ENCODE peak calls at places on chromosomes 11 and 22, in nine cellular contexts. Y is tibial artery, T is coronary artery, J is globus pallidus, W is pancreas, X is left colon, R is NCI-H1417, I is hepatocyte, A is Kasumi-1. C is an unnamed sample.

GRCh38 chr11:64256300-64256699 is 5.0 kb downstream of the PLCB3 start:
- DNase-seq in Y (no peak), T (no peak), J (no peak), W (no peak), X (no peak), R (no peak), I (no peak), A (no peak), C (no peak)

GRCh38 chr22:39970742-39971141 is 10.5 kb downstream of the TMA7B start:
- DNase-seq in Y (no peak), T (no peak), J (no peak), W (no peak), X (no peak), R (no peak), I (no peak), A (no peak), C (no peak)

GRCh38 chr11:126415128-126415527 is 59.6 kb downstream of the ST3GAL4 start:
- DNase-seq in Y (peak), T (peak), J (peak), W (peak), X (peak), R (no peak), I (peak), A (no peak), C (peak)

GRCh38 chr11:59678118-59678812 is 9.4 kb upstream of the PATL1 start:
- DNase-seq in Y (no peak), T (no peak), J (no peak), W (no peak), X (no peak), R (no peak), I (no peak), A (peak), C (no peak)

GRCh38 chr11:109695696-109696095 is 273.7 kb downstream of the C11orf87 start:
- DNase-seq in Y (no peak), T (no peak), J (no peak), W (no peak), X (no peak), R (no peak), I (no peak), A (no peak), C (no peak)

GRCh38 chr22:46357711-46358505 is 22.4 kb downstream of the TRMU start:
- DNase-seq in Y (no peak), T (no peak), J (no peak), W (no peak), X (no peak), R (no peak), I (no peak), A (no peak), C (no peak)

GRCh38 chr11:613369-613968 is 2.3 kb downstream of the IRF7 start:
- DNase-seq in Y (peak), T (no peak), J (no peak), W (peak), X (peak), R (peak), I (peak), A (peak), C (peak)

GRCh38 chr11:118607401-118608267 is at the start of gene PHLDB1:
- DNase-seq in Y (peak), T (peak), J (peak), W (peak), X (peak), R (peak), I (peak), A (peak), C (no peak)

GRCh38 chr11:95230054-95231034 is 658 bp downstream of the SESN3 start:
- DNase-seq in Y (peak), T (peak), J (peak), W (peak), X (peak), R (peak), I (peak), A (no peak), C (peak)

GRCh38 chr22:30602049-30602448 is 4.9 kb upstream of the TCN2 start:
- DNase-seq in Y (no peak), T (no peak), J (no peak), W (no peak), X (no peak), R (no peak), I (peak), A (peak), C (no peak)

GRCh38 chr11:115916596-115916995 is 412.4 kb upstream of the CADM1 start:
- DNase-seq in Y (no peak), T (no peak), J (no peak), W (no peak), X (no peak), R (peak), I (no peak), A (no peak), C (no peak)

GRCh38 chr22:24214467-24215285 is 30.2 kb downstream of the GGT5 start:
- DNase-seq in Y (no peak), T (no peak), J (no peak), W (no peak), X (no peak), R (no peak), I (no peak), A (no peak), C (no peak)

GRCh38 chr11:108340958-108341357 is 118.1 kb downstream of the ATM start:
- DNase-seq in Y (no peak), T (no peak), J (no peak), W (no peak), X (no peak), R (no peak), I (peak), A (no peak), C (peak)

GRCh38 chr11:65415499-65416340 is 6.9 kb upstream of the NEAT1 start:
- DNase-seq in Y (peak), T (peak), J (no peak), W (no peak), X (no peak), R (no peak), I (no peak), A (no peak), C (no peak)

GRCh38 chr11:75536786-75537629 is 11.3 kb upstream of the GDPD5 start:
- DNase-seq in Y (no peak), T (no peak), J (no peak), W (no peak), X (no peak), R (no peak), I (no peak), A (peak), C (no peak)

GRCh38 chr22:28254396-28254795 is 335.3 kb upstream of the PITPNB start:
- DNase-seq in Y (no peak), T (no peak), J (no peak), W (no peak), X (no peak), R (no peak), I (no peak), A (no peak), C (no peak)

GRCh38 chr11:123451183-123451907 is 21.3 kb downstream of the GRAMD1B start:
- DNase-seq in Y (no peak), T (no peak), J (no peak), W (no peak), X (no peak), R (peak), I (no peak), A (no peak), C (no peak)

C was measured in breast epithelium.